ENCODE peak calls at places on chromosome 15, in four cellular contexts. C, B, D and R are unnamed samples.

GRCh38 chr15:92050220-92050898 is 196.9 kb downstream of the SLCO3A1 start:
- DNase-seq in D (no peak), B (no peak), C (no peak), R (no peak)

GRCh38 chr15:51244366-51244977 is 93.9 kb downstream of the CYP19A1 start:
- DNase-seq in B (peak), C (no peak), D (no peak), R (no peak)

GRCh38 chr15:89514596-89515406 is 18.4 kb upstream of the RHCG start:
- DNase-seq in C (no peak), D (no peak), B (no peak), R (no peak)

GRCh38 chr15:84684092-84684491 is 26.1 kb upstream of the NMB start:
- DNase-seq in B (no peak), C (peak), D (peak), R (no peak)

GRCh38 chr15:96273317-96274086 is 57.0 kb upstream of the NR2F2 start:
- DNase-seq in C (peak), B (peak), D (peak), R (peak)

GRCh38 chr15:69504352-69505040 is 51.9 kb downstream of the RPLP1 start:
- DNase-seq in D (no peak), B (no peak), C (no peak), R (no peak)

GRCh38 chr15:92336588-92336987 is 57.1 kb upstream of the ST8SIA2 start:
- DNase-seq in D (no peak), C (no peak), B (no peak), R (no peak)

GRCh38 chr15:70048196-70048565 is 49.5 kb downstream of the TLE3 start:
- DNase-seq in C (no peak), B (no peak), D (no peak), R (no peak)

GRCh38 chr15:66599536-66600239 is 33.9 kb upstream of the LCTL start:
- DNase-seq in D (no peak), C (no peak), B (no peak), R (no peak)

GRCh38 chr15:22229971-22230815 is 149.9 kb downstream of the OR4M2 start:
- DNase-seq in B (no peak), C (no peak), D (no peak), R (no peak)

GRCh38 chr15:32676095-32676643 is 34.7 kb downstream of the SCG5 start:
- DNase-seq in C (no peak), D (no peak), B (no peak), R (no peak)

GRCh38 chr15:71791975-71792374 is 18.4 kb upstream of the NR2E3 start:
- DNase-seq in B (no peak), C (no peak), D (no peak), R (no peak)

GRCh38 chr15:68596691-68597090 is 17.9 kb downstream of the CORO2B start:
- DNase-seq in C (no peak), B (no peak), D (no peak), R (no peak)

GRCh38 chr15:65468229-65468628 is 45.5 kb upstream of the IGDCC4 start:
- DNase-seq in D (no peak), C (no peak), B (no peak), R (no peak)

GRCh38 chr15:55681631-55682030 is 61.3 kb downstream of the PRTG start:
- DNase-seq in D (no peak), C (no peak), B (no peak), R (no peak)

GRCh38 chr15:29812384-29812694 is 9.9 kb downstream of the TJP1 start:
- DNase-seq in D (no peak), C (no peak), B (peak), R (no peak)

GRCh38 chr15:74252291-74253080 is 16.4 kb downstream of the CCDC33 start:
- DNase-seq in D (no peak), C (no peak), B (no peak), R (no peak)

GRCh38 chr15:79523266-79523665 is 91.1 kb downstream of the MINAR1 start:
- DNase-seq in D (no peak), B (no peak), C (no peak), R (no peak)

GRCh38 chr15:29270976-29271375 is 1.4 kb upstream of the NSMCE3 start:
- DNase-seq in D (no peak), C (no peak), B (no peak), R (no peak)

GRCh38 chr15:40310001-40310959 is 2.5 kb upstream of the PLCB2 start:
- DNase-seq in B (peak), C (no peak), D (no peak), R (no peak)

GRCh38 chr15:96335429-96335807 is 4.9 kb downstream of the NR2F2 start:
- DNase-seq in B (peak), C (no peak), D (no peak), R (no peak)

GRCh38 chr15:69974321-69974720 is 123.4 kb downstream of the TLE3 start:
- DNase-seq in B (no peak), D (no peak), C (no peak), R (no peak)

GRCh38 chr15:79090487-79091203 is at the start of gene RASGRF1:
- DNase-seq in B (no peak), C (no peak), D (no peak), R (no peak)

DNA sequence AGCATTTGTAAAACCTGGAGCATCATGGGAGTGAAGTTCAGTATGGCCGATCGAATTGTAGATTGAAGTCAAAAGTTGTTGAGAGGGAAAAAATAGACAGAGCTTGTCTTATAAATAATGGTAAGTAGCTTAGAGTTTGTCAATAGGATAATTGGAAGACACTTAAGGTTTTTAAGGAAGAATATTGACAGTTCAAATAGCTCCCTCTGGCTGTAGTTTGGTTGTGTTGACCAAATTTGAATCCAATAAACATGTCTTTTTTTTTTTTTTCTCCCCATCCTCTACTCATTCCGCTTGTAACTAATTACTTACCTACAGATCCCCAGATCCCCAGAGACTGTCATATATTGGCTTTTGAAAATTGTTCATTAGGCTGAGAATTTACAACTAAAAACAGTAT is 677.0 kb downstream of the AGBL1 start:
- DNase-seq in C (no peak), B (no peak), D (no peak), R (no peak)
- TF ChIP-seq CTCF in C (no peak), B (no peak), D (no peak), R (no peak)

GRCh38 chr15:60116456-60117089 is 112.5 kb downstream of the FOXB1 start:
- DNase-seq in B (no peak), D (no peak), C (no peak), R (no peak)
- H3K4me3 ChIP-seq in B (no peak), D (no peak), C (no peak), R (no peak)

DNA sequence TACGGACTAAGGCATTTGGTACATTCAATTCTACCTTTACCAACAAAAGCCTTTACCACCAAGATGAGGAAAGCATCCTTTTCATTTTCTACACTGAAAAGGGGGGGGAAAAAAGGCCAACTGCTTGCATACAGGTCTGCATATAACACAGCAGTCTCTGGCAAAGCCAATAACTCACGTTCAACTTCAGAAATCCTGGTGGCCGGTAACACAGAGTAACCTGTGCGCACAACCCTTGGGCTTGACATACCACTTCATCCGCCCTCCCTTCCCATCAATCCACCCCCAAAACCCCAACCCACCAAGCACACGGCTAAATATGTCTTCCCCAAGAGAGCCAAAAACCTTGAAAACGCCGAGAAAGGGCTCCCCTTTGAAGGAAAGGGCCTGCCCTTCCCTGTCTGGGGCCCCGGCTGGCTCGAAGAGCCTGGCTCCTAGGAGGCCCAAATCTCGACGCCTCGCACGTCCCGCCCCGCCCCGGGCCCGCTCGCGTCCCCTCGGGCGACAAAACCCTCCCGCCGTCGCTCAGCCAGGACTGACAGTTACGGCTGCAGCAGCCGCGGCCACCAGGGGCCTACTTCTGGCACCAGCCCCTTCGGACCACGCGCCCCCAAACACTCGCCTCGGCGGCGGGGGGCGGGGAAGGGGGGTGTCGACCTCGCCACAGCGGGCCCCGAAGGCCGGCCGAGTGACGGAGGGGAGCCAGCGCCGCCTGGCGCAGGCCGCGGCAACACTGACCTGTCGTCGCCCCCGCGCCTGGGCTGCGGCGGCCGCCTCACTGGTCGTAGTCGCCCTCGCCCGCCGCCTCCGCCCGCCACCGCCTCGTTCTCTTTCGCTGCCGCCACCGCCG is 848 bp downstream of the UBE3A start:
- DNase-seq in D (no peak), B (peak), C (no peak), R (no peak)
- TF ChIP-seq CTCF in D (no peak), B (no peak), C (no peak), R (peak)

GRCh38 chr15:56879502-56879901 is 38.9 kb upstream of the TCF12 start:
- DNase-seq in C (no peak), B (no peak), D (no peak), R (no peak)
- H3K4me3 ChIP-seq in C (no peak), B (no peak), D (no peak), R (no peak)

GRCh38 chr15:94674251-94674650 is 442.9 kb downstream of the MCTP2 start:
- DNase-seq in B (peak), C (peak), D (no peak), R (no peak)

GRCh38 chr15:94671845-94672524 is 440.6 kb downstream of the MCTP2 start:
- DNase-seq in D (peak), B (peak), C (no peak), R (no peak)

GRCh38 chr15:94673801-94674200 is 442.4 kb downstream of the MCTP2 start:
- DNase-seq in C (no peak), D (no peak), B (no peak), R (no peak)

GRCh38 chr15:94667109-94667508 is 435.7 kb downstream of the MCTP2 start:
- DNase-seq in D (no peak), C (no peak), B (no peak), R (no peak)

GRCh38 chr15:94670436-94671034 is 439.2 kb downstream of the MCTP2 start:
- DNase-seq in D (peak), C (no peak), B (peak), R (peak)
- TF ChIP-seq CTCF in D (peak), C (peak), B (peak), R (peak)

GRCh38 chr15:85707519-85708338 is 87.0 kb downstream of the KLHL25 start:
- DNase-seq in B (peak), C (no peak), D (no peak), R (no peak)
- H3K4me3 ChIP-seq in B (peak), C (no peak), D (no peak), R (no peak)

DNA sequence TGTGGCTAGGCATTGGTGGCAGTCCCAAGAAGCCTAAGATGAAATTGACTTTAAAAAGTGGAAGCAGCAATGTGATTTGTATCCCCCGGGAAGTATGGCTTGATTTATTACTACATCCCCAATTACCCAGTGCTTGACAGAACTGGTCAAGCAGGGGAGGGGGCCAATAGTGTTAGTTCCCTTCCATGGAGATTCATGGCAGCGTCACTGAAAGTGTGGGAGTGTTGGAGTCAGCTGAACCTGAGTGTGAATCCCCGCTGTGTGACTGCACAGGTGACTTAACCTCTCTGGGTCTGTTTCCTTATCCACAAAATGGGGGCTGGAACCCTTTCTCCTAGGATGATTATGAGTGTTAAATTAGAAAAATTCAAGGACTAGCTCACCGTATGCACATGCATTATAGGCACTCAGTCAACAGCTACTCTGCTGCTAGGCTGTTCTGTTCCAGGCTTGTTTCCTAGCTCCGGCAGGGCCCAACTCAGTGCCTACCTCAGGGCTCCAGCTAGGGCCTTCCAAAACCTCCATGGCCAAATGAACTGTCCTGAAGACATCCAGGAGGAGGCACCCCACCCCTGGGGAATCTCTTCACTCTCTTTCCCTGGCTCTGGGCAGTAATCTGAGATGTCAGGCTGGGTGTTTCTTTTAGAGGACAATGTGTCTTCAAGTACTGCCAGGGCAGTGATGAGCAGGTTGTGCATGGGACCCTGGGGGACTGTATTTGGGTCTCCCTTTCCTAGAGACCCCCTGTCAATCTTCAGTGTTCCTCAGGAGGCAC is 38.5 kb upstream of the TPM1 start:
- DNase-seq in C (no peak), B (no peak), D (no peak), R (no peak)
- TF ChIP-seq CTCF in C (no peak), B (no peak), D (no peak), R (peak)

DNA sequence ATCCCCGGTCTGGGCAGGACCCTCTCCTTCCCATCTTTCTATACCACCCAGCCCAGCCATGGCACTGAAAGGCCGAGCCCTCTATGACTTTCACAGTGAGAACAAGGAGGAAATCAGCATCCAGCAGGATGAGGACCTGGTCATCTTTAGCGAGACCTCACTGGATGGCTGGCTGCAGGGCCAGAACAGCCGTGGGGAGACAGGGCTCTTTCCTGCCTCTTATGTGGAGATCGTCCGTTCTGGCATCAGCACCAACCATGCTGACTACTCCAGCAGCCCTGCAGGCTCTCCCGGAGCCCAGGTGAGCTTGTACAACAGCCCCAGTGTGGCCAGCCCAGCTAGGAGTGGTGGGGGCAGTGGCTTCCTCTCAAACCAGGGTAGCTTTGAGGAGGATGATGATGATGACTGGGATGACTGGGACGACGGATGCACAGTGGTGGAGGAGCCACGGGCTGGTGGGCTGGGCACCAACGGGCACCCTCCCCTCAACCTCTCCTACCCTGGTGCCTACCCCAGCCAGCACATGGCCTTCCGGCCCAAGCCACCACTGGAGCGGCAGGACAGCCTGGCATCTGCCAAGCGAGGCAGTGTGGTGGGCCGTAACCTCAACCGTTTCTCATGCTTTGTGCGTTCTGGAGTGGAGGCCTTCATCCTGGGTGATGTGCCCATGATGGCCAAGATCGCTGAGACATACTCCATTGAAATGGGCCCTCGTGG is 1.5 kb downstream of the SNX33 start:
- DNase-seq in B (no peak), C (no peak), D (no peak), R (no peak)
- H3K4me3 ChIP-seq in B (peak), C (peak), D (peak), R (peak)

DNA sequence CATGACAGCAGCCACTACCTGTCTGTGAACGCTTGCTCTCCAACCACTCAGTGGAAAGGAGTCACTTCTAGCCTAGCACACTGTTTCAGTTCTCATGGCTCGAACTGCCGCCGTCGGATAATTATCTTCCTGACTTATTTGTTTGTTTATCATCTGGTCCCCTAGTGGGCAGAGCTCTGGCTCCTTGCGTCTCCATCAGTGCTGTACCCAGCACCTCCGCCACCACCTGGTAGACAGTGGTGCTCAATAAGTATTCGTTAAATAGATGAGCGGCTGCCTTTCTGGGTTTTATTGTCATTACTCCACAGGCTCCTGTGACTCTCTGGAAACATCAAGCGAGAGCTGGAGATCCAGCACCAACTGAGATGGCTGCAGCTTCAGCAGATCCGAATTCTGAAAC is 297.5 kb downstream of the NTRK3 start:
- DNase-seq in D (no peak), B (no peak), C (no peak), R (no peak)
- TF ChIP-seq CTCF in D (peak), B (no peak), C (no peak), R (peak)